ENCODE peak calls at places on chromosomes 7 and 10, in seven cellular contexts. One of them, this sample, is unnamed.

GRCh38 chr10:86203162-86203905 is 163.3 kb downstream of the GRID1 start:
- DNase-seq in stimulated activated CD4-positive, alpha-beta T cell treated with anti-CD3 and anti-CD28 coated beads, Interleukin-12 subunit alpha, Interleukin-12 subunit beta, amount 100 ng/mL, for 4 hours: no peak
- DNase-seq in ascending aorta: no peak
- DNase-seq in skeletal muscle cell: no peak
- DNase-seq in stimulated activated CD8-positive, alpha-beta memory T cell treated with anti-CD3 and anti-CD28 coated beads, Interleukin-12 subunit alpha, Interleukin-12 subunit beta, amount 100 ng/mL, for 1 hour: no peak
- DNase-seq in cardiac fibroblast: peak; percentile 1
- DNase-seq in esophagus squamous epithelium: no peak
- DNase-seq in this sample: peak; percentile 9

GRCh38 chr10:43623351-43623750 is 17.1 kb downstream of the ZNF485 start:
- DNase-seq in cardiac fibroblast: peak; percentile 28
- DNase-seq in stimulated activated CD8-positive, alpha-beta memory T cell treated with anti-CD3 and anti-CD28 coated beads, Interleukin-12 subunit alpha, Interleukin-12 subunit beta, amount 100 ng/mL, for 1 hour: no peak
- DNase-seq in esophagus squamous epithelium: no peak
- DNase-seq in skeletal muscle cell: no peak
- DNase-seq in ascending aorta: no peak
- DNase-seq in stimulated activated CD4-positive, alpha-beta T cell treated with anti-CD3 and anti-CD28 coated beads, Interleukin-12 subunit alpha, Interleukin-12 subunit beta, amount 100 ng/mL, for 4 hours: no peak
- DNase-seq in this sample: no peak

GRCh38 chr10:49112851-49113250 is 2.5 kb downstream of the VSTM4 start:
- DNase-seq in skeletal muscle cell: no peak
- DNase-seq in ascending aorta: no peak
- DNase-seq in stimulated activated CD4-positive, alpha-beta T cell treated with anti-CD3 and anti-CD28 coated beads, Interleukin-12 subunit alpha, Interleukin-12 subunit beta, amount 100 ng/mL, for 4 hours: no peak
- DNase-seq in esophagus squamous epithelium: no peak
- DNase-seq in stimulated activated CD8-positive, alpha-beta memory T cell treated with anti-CD3 and anti-CD28 coated beads, Interleukin-12 subunit alpha, Interleukin-12 subunit beta, amount 100 ng/mL, for 1 hour: no peak
- DNase-seq in cardiac fibroblast: no peak
- DNase-seq in this sample: no peak

GRCh38 chr10:25641576-25641975 is 292.5 kb upstream of the MYO3A start:
- DNase-seq in esophagus squamous epithelium: no peak
- DNase-seq in cardiac fibroblast: no peak
- DNase-seq in ascending aorta: no peak
- DNase-seq in skeletal muscle cell: no peak
- DNase-seq in stimulated activated CD8-positive, alpha-beta memory T cell treated with anti-CD3 and anti-CD28 coated beads, Interleukin-12 subunit alpha, Interleukin-12 subunit beta, amount 100 ng/mL, for 1 hour: no peak
- DNase-seq in stimulated activated CD4-positive, alpha-beta T cell treated with anti-CD3 and anti-CD28 coated beads, Interleukin-12 subunit alpha, Interleukin-12 subunit beta, amount 100 ng/mL, for 4 hours: no peak
- DNase-seq in this sample: no peak

GRCh38 chr10:122990278-122990677 is 10.1 kb downstream of the PSTK start:
- DNase-seq in cardiac fibroblast: peak; percentile 8
- DNase-seq in ascending aorta: no peak
- DNase-seq in stimulated activated CD4-positive, alpha-beta T cell treated with anti-CD3 and anti-CD28 coated beads, Interleukin-12 subunit alpha, Interleukin-12 subunit beta, amount 100 ng/mL, for 4 hours: no peak
- DNase-seq in skeletal muscle cell: no peak
- DNase-seq in stimulated activated CD8-positive, alpha-beta memory T cell treated with anti-CD3 and anti-CD28 coated beads, Interleukin-12 subunit alpha, Interleukin-12 subunit beta, amount 100 ng/mL, for 1 hour: no peak
- DNase-seq in esophagus squamous epithelium: no peak
- DNase-seq in this sample: no peak

GRCh38 chr10:59279991-59280390 is 82.4 kb downstream of the FAM13C start:
- DNase-seq in ascending aorta: no peak
- DNase-seq in stimulated activated CD4-positive, alpha-beta T cell treated with anti-CD3 and anti-CD28 coated beads, Interleukin-12 subunit alpha, Interleukin-12 subunit beta, amount 100 ng/mL, for 4 hours: no peak
- DNase-seq in esophagus squamous epithelium: no peak
- DNase-seq in stimulated activated CD8-positive, alpha-beta memory T cell treated with anti-CD3 and anti-CD28 coated beads, Interleukin-12 subunit alpha, Interleukin-12 subunit beta, amount 100 ng/mL, for 1 hour: no peak
- DNase-seq in cardiac fibroblast: no peak
- DNase-seq in skeletal muscle cell: no peak
- DNase-seq in this sample: no peak

GRCh38 chr10:17003151-17003550 is 126.5 kb downstream of the CUBN start:
- DNase-seq in cardiac fibroblast: peak; percentile 86
- DNase-seq in stimulated activated CD8-positive, alpha-beta memory T cell treated with anti-CD3 and anti-CD28 coated beads, Interleukin-12 subunit alpha, Interleukin-12 subunit beta, amount 100 ng/mL, for 1 hour: peak; percentile 63
- DNase-seq in ascending aorta: no peak
- DNase-seq in skeletal muscle cell: peak; percentile 81
- DNase-seq in esophagus squamous epithelium: no peak
- DNase-seq in stimulated activated CD4-positive, alpha-beta T cell treated with anti-CD3 and anti-CD28 coated beads, Interleukin-12 subunit alpha, Interleukin-12 subunit beta, amount 100 ng/mL, for 4 hours: peak; percentile 31
- DNase-seq in this sample: peak; percentile 98

GRCh38 chr7:50302486-50303081 is 1.9 kb upstream of the IKZF1 start:
- DNase-seq in stimulated activated CD8-positive, alpha-beta memory T cell treated with anti-CD3 and anti-CD28 coated beads, Interleukin-12 subunit alpha, Interleukin-12 subunit beta, amount 100 ng/mL, for 1 hour: no peak
- DNase-seq in esophagus squamous epithelium: no peak
- DNase-seq in ascending aorta: no peak
- DNase-seq in stimulated activated CD4-positive, alpha-beta T cell treated with anti-CD3 and anti-CD28 coated beads, Interleukin-12 subunit alpha, Interleukin-12 subunit beta, amount 100 ng/mL, for 4 hours: no peak
- DNase-seq in skeletal muscle cell: no peak
- DNase-seq in cardiac fibroblast: no peak
- DNase-seq in this sample: no peak

GRCh38 chr7:138338361-138338760 is 121.7 kb upstream of the TRIM24 start:
- DNase-seq in cardiac fibroblast: peak; percentile 94
- DNase-seq in stimulated activated CD8-positive, alpha-beta memory T cell treated with anti-CD3 and anti-CD28 coated beads, Interleukin-12 subunit alpha, Interleukin-12 subunit beta, amount 100 ng/mL, for 1 hour: no peak
- DNase-seq in stimulated activated CD4-positive, alpha-beta T cell treated with anti-CD3 and anti-CD28 coated beads, Interleukin-12 subunit alpha, Interleukin-12 subunit beta, amount 100 ng/mL, for 4 hours: no peak
- DNase-seq in ascending aorta: no peak
- DNase-seq in skeletal muscle cell: no peak
- DNase-seq in esophagus squamous epithelium: no peak
- DNase-seq in this sample: peak; percentile 87

GRCh38 chr7:20223356-20223755 is 6.2 kb upstream of the MACC1 start:
- DNase-seq in stimulated activated CD4-positive, alpha-beta T cell treated with anti-CD3 and anti-CD28 coated beads, Interleukin-12 subunit alpha, Interleukin-12 subunit beta, amount 100 ng/mL, for 4 hours: no peak
- DNase-seq in stimulated activated CD8-positive, alpha-beta memory T cell treated with anti-CD3 and anti-CD28 coated beads, Interleukin-12 subunit alpha, Interleukin-12 subunit beta, amount 100 ng/mL, for 1 hour: no peak
- DNase-seq in ascending aorta: no peak
- DNase-seq in cardiac fibroblast: peak; percentile 25
- DNase-seq in skeletal muscle cell: no peak
- DNase-seq in esophagus squamous epithelium: no peak
- DNase-seq in this sample: no peak

GRCh38 chr10:53601260-53601875 is 828.8 kb upstream of the MBL2 start:
- DNase-seq in ascending aorta: no peak
- DNase-seq in stimulated activated CD8-positive, alpha-beta memory T cell treated with anti-CD3 and anti-CD28 coated beads, Interleukin-12 subunit alpha, Interleukin-12 subunit beta, amount 100 ng/mL, for 1 hour: no peak
- DNase-seq in stimulated activated CD4-positive, alpha-beta T cell treated with anti-CD3 and anti-CD28 coated beads, Interleukin-12 subunit alpha, Interleukin-12 subunit beta, amount 100 ng/mL, for 4 hours: no peak
- DNase-seq in esophagus squamous epithelium: no peak
- DNase-seq in cardiac fibroblast: peak; percentile 56
- DNase-seq in skeletal muscle cell: peak; percentile 1
- DNase-seq in this sample: peak; percentile 8

GRCh38 chr7:111650456-111650999 is 88.2 kb upstream of the IMMP2L start:
- DNase-seq in stimulated activated CD8-positive, alpha-beta memory T cell treated with anti-CD3 and anti-CD28 coated beads, Interleukin-12 subunit alpha, Interleukin-12 subunit beta, amount 100 ng/mL, for 1 hour: no peak
- DNase-seq in skeletal muscle cell: no peak
- DNase-seq in cardiac fibroblast: peak; percentile 75
- DNase-seq in stimulated activated CD4-positive, alpha-beta T cell treated with anti-CD3 and anti-CD28 coated beads, Interleukin-12 subunit alpha, Interleukin-12 subunit beta, amount 100 ng/mL, for 4 hours: no peak
- DNase-seq in esophagus squamous epithelium: no peak
- DNase-seq in ascending aorta: no peak
- DNase-seq in this sample: peak; percentile 9

GRCh38 chr7:55156919-55157318 is 138.1 kb downstream of the EGFR start:
- DNase-seq in stimulated activated CD8-positive, alpha-beta memory T cell treated with anti-CD3 and anti-CD28 coated beads, Interleukin-12 subunit alpha, Interleukin-12 subunit beta, amount 100 ng/mL, for 1 hour: no peak
- DNase-seq in skeletal muscle cell: no peak
- DNase-seq in esophagus squamous epithelium: no peak
- DNase-seq in ascending aorta: no peak
- DNase-seq in stimulated activated CD4-positive, alpha-beta T cell treated with anti-CD3 and anti-CD28 coated beads, Interleukin-12 subunit alpha, Interleukin-12 subunit beta, amount 100 ng/mL, for 4 hours: no peak
- DNase-seq in cardiac fibroblast: no peak
- DNase-seq in this sample: no peak

GRCh38 chr10:63722537-63722936 is 201.3 kb downstream of the REEP3 start:
- DNase-seq in skeletal muscle cell: no peak
- DNase-seq in ascending aorta: no peak
- DNase-seq in stimulated activated CD4-positive, alpha-beta T cell treated with anti-CD3 and anti-CD28 coated beads, Interleukin-12 subunit alpha, Interleukin-12 subunit beta, amount 100 ng/mL, for 4 hours: no peak
- DNase-seq in cardiac fibroblast: peak; percentile 61
- DNase-seq in stimulated activated CD8-positive, alpha-beta memory T cell treated with anti-CD3 and anti-CD28 coated beads, Interleukin-12 subunit alpha, Interleukin-12 subunit beta, amount 100 ng/mL, for 1 hour: no peak
- DNase-seq in esophagus squamous epithelium: no peak
- DNase-seq in this sample: peak; percentile 65

GRCh38 chr7:46071601-46072000 is 150.5 kb upstream of the IGFBP3 start:
- DNase-seq in ascending aorta: no peak
- DNase-seq in cardiac fibroblast: peak; percentile 69
- DNase-seq in esophagus squamous epithelium: no peak
- DNase-seq in skeletal muscle cell: no peak
- DNase-seq in stimulated activated CD4-positive, alpha-beta T cell treated with anti-CD3 and anti-CD28 coated beads, Interleukin-12 subunit alpha, Interleukin-12 subunit beta, amount 100 ng/mL, for 4 hours: no peak
- DNase-seq in stimulated activated CD8-positive, alpha-beta memory T cell treated with anti-CD3 and anti-CD28 coated beads, Interleukin-12 subunit alpha, Interleukin-12 subunit beta, amount 100 ng/mL, for 1 hour: no peak
- DNase-seq in this sample: peak; percentile 41

GRCh38 chr10:123678376-123678775 is 12.2 kb downstream of the GPR26 start:
- DNase-seq in cardiac fibroblast: no peak
- DNase-seq in esophagus squamous epithelium: no peak
- DNase-seq in stimulated activated CD4-positive, alpha-beta T cell treated with anti-CD3 and anti-CD28 coated beads, Interleukin-12 subunit alpha, Interleukin-12 subunit beta, amount 100 ng/mL, for 4 hours: no peak
- DNase-seq in ascending aorta: no peak
- DNase-seq in skeletal muscle cell: no peak
- DNase-seq in stimulated activated CD8-positive, alpha-beta memory T cell treated with anti-CD3 and anti-CD28 coated beads, Interleukin-12 subunit alpha, Interleukin-12 subunit beta, amount 100 ng/mL, for 1 hour: no peak
- DNase-seq in this sample: no peak

GRCh38 chr7:77736991-77737390 is 40.7 kb downstream of the RSBN1L start:
- DNase-seq in stimulated activated CD8-positive, alpha-beta memory T cell treated with anti-CD3 and anti-CD28 coated beads, Interleukin-12 subunit alpha, Interleukin-12 subunit beta, amount 100 ng/mL, for 1 hour: no peak
- DNase-seq in skeletal muscle cell: no peak
- DNase-seq in stimulated activated CD4-positive, alpha-beta T cell treated with anti-CD3 and anti-CD28 coated beads, Interleukin-12 subunit alpha, Interleukin-12 subunit beta, amount 100 ng/mL, for 4 hours: no peak
- DNase-seq in esophagus squamous epithelium: no peak
- DNase-seq in ascending aorta: no peak
- DNase-seq in cardiac fibroblast: no peak
- DNase-seq in this sample: no peak

GRCh38 chr7:158321056-158321700 is 266.4 kb downstream of the PTPRN2 start:
- DNase-seq in esophagus squamous epithelium: no peak
- DNase-seq in ascending aorta: no peak
- DNase-seq in cardiac fibroblast: no peak
- DNase-seq in skeletal muscle cell: no peak
- DNase-seq in stimulated activated CD4-positive, alpha-beta T cell treated with anti-CD3 and anti-CD28 coated beads, Interleukin-12 subunit alpha, Interleukin-12 subunit beta, amount 100 ng/mL, for 4 hours: no peak
- DNase-seq in stimulated activated CD8-positive, alpha-beta memory T cell treated with anti-CD3 and anti-CD28 coated beads, Interleukin-12 subunit alpha, Interleukin-12 subunit beta, amount 100 ng/mL, for 1 hour: no peak
- DNase-seq in this sample: no peak

GRCh38 chr10:11578802-11579255 is 32.6 kb downstream of the USP6NL start:
- DNase-seq in skeletal muscle cell: no peak
- DNase-seq in stimulated activated CD4-positive, alpha-beta T cell treated with anti-CD3 and anti-CD28 coated beads, Interleukin-12 subunit alpha, Interleukin-12 subunit beta, amount 100 ng/mL, for 4 hours: peak; percentile 32
- DNase-seq in ascending aorta: no peak
- DNase-seq in stimulated activated CD8-positive, alpha-beta memory T cell treated with anti-CD3 and anti-CD28 coated beads, Interleukin-12 subunit alpha, Interleukin-12 subunit beta, amount 100 ng/mL, for 1 hour: no peak
- DNase-seq in cardiac fibroblast: no peak
- DNase-seq in esophagus squamous epithelium: no peak
- DNase-seq in this sample: no peak

This sample was measured in brain microvascular endothelial cell.